ENCODE peak calls at places on chromosomes 2 and 18, in four cellular contexts. One of them, this sample, is unnamed.

GRCh38 chr2:71629273-71629672 is 175.9 kb downstream of the DYSF start:
- DNase-seq in D721Med: no peak
- DNase-seq in epithelial cell of proximal tubule: no peak
- DNase-seq in HFFc6: no peak
- DNase-seq in this sample: no peak

GRCh38 chr2:210558708-210559107 is 2.3 kb downstream of the CPS1 start:
- DNase-seq in D721Med: no peak
- DNase-seq in epithelial cell of proximal tubule: peak; percentile 25
- DNase-seq in HFFc6: no peak
- DNase-seq in this sample: no peak

GRCh38 chr2:60515751-60516226 is 37.7 kb downstream of the BCL11A start:
- DNase-seq in D721Med: no peak
- DNase-seq in epithelial cell of proximal tubule: no peak
- DNase-seq in HFFc6: peak; percentile 76
- DNase-seq in this sample: no peak

GRCh38 chr2:5495616-5496015 is 196.6 kb upstream of the SOX11 start:
- DNase-seq in D721Med: no peak
- DNase-seq in epithelial cell of proximal tubule: no peak
- DNase-seq in HFFc6: no peak
- DNase-seq in this sample: no peak

GRCh38 chr2:170509460-170510193 is 205.5 kb upstream of the SP5 start:
- DNase-seq in D721Med: no peak
- DNase-seq in epithelial cell of proximal tubule: no peak
- DNase-seq in HFFc6: no peak
- DNase-seq in this sample: no peak

GRCh38 chr18:27619906-27620305 is 434.8 kb upstream of the CHST9 start:
- DNase-seq in D721Med: no peak
- DNase-seq in epithelial cell of proximal tubule: no peak
- DNase-seq in HFFc6: no peak
- DNase-seq in this sample: no peak

GRCh38 chr2:226118471-226119429 is 680.9 kb downstream of the IRS1 start:
- DNase-seq in D721Med: no peak
- DNase-seq in epithelial cell of proximal tubule: peak; percentile 79
- DNase-seq in HFFc6: peak; percentile 85
- DNase-seq in this sample: no peak

GRCh38 chr18:7978834-7979233 is 411.7 kb downstream of the PTPRM start:
- DNase-seq in D721Med: no peak
- DNase-seq in epithelial cell of proximal tubule: no peak
- DNase-seq in HFFc6: no peak
- DNase-seq in this sample: no peak

GRCh38 chr2:231524477-231525247 is 5.6 kb downstream of the NMUR1 start:
- DNase-seq in D721Med: no peak
- DNase-seq in epithelial cell of proximal tubule: no peak
- DNase-seq in HFFc6: no peak
- DNase-seq in this sample: no peak

GRCh38 chr2:60439219-60439974 is 114.1 kb downstream of the BCL11A start:
- DNase-seq in D721Med: no peak
- DNase-seq in epithelial cell of proximal tubule: no peak
- DNase-seq in HFFc6: no peak
- DNase-seq in this sample: peak; percentile 39

GRCh38 chr18:45688834-45689233 is 35.1 kb upstream of the SLC14A1 start:
- DNase-seq in D721Med: no peak
- DNase-seq in epithelial cell of proximal tubule: no peak
- DNase-seq in HFFc6: no peak
- DNase-seq in this sample: no peak

GRCh38 chr2:102736174-102736606 is 25.6 kb upstream of the TMEM182 start:
- DNase-seq in D721Med: no peak
- DNase-seq in epithelial cell of proximal tubule: no peak
- DNase-seq in HFFc6: no peak
- DNase-seq in this sample: peak; percentile 22

GRCh38 chr2:98869868-98870267 is 66.2 kb downstream of the CRACDL start:
- DNase-seq in D721Med: no peak
- DNase-seq in epithelial cell of proximal tubule: no peak
- DNase-seq in HFFc6: no peak
- DNase-seq in this sample: no peak

GRCh38 chr18:36828630-36829361 is at the start of the genes KIAA1328 and TPGS2:
- DNase-seq in D721Med: peak; percentile 93
- DNase-seq in epithelial cell of proximal tubule: no peak
- DNase-seq in HFFc6: peak; percentile 82
- DNase-seq in this sample: peak; percentile 84

GRCh38 chr18:36828157-36828629 is 609 bp downstream of the TPGS2 start:
- DNase-seq in D721Med: no peak
- DNase-seq in epithelial cell of proximal tubule: no peak
- DNase-seq in HFFc6: peak; percentile 42
- DNase-seq in this sample: no peak

GRCh38 chr18:36831139-36831538 is 2.2 kb downstream of the KIAA1328 start:
- DNase-seq in D721Med: no peak
- DNase-seq in epithelial cell of proximal tubule: no peak
- DNase-seq in HFFc6: peak; percentile 46
- DNase-seq in this sample: no peak

GRCh38 chr18:36830141-36830495 is 1.2 kb downstream of the KIAA1328 start:
- DNase-seq in D721Med: no peak
- DNase-seq in epithelial cell of proximal tubule: no peak
- DNase-seq in HFFc6: no peak
- DNase-seq in this sample: no peak

GRCh38 chr18:36829362-36830140 is 624 bp downstream of the KIAA1328 start:
- DNase-seq in D721Med: no peak
- DNase-seq in epithelial cell of proximal tubule: no peak
- DNase-seq in HFFc6: peak; percentile 24
- DNase-seq in this sample: peak; percentile 43
- TF ChIP-seq CTCF in D721Med: no peak
- TF ChIP-seq CTCF in epithelial cell of proximal tubule: no peak
- TF ChIP-seq CTCF in HFFc6: peak; percentile 39
- TF ChIP-seq CTCF in this sample: no peak

GRCh38 chr2:74979844-74980243 is 21.4 kb downstream of the POLE4 start:
- DNase-seq in D721Med: no peak
- DNase-seq in epithelial cell of proximal tubule: no peak
- DNase-seq in HFFc6: no peak
- DNase-seq in this sample: no peak

GRCh38 chr2:74984017-74984416 is 25.6 kb downstream of the POLE4 start:
- DNase-seq in D721Med: no peak
- DNase-seq in epithelial cell of proximal tubule: no peak
- DNase-seq in HFFc6: no peak
- DNase-seq in this sample: no peak

GRCh38 chr2:74984947-74985637 is 26.6 kb downstream of the POLE4 start:
- DNase-seq in D721Med: no peak
- DNase-seq in epithelial cell of proximal tubule: no peak
- DNase-seq in HFFc6: no peak
- DNase-seq in this sample: no peak

GRCh38 chr2:74983606-74984005 is 25.2 kb downstream of the POLE4 start:
- DNase-seq in D721Med: no peak
- DNase-seq in epithelial cell of proximal tubule: no peak
- DNase-seq in HFFc6: no peak
- DNase-seq in this sample: no peak

GRCh38 chr2:74982581-74982980 is 24.1 kb downstream of the POLE4 start:
- DNase-seq in D721Med: no peak
- DNase-seq in epithelial cell of proximal tubule: no peak
- DNase-seq in HFFc6: peak; percentile 28
- DNase-seq in this sample: no peak
- TF ChIP-seq CTCF in D721Med: peak; percentile 29
- TF ChIP-seq CTCF in epithelial cell of proximal tubule: peak; percentile 43
- TF ChIP-seq CTCF in HFFc6: peak; percentile 65
- TF ChIP-seq CTCF in this sample: no peak

DNA sequence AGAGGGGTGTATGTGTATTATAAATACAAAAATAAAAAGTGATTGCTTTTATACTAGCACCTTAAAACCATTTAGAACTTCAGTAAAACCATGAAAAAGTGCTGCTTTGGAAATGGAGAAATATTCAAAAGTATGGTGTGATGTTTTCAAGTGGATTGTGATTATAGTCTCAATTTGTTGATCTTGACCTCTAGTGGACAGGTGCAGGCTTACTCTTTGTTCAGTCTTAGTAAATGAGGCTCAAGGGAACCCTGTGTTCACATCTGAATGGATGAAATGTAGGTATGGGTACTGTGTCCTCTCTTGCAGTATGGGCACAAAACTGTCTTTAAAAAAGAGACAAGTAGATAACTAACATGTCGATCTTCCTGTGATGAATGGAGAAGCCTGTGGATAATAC is 145.8 kb downstream of the MCFD2 start:
- DNase-seq in D721Med: no peak
- DNase-seq in epithelial cell of proximal tubule: no peak
- DNase-seq in HFFc6: no peak
- DNase-seq in this sample: no peak
- TF ChIP-seq CTCF in D721Med: no peak
- TF ChIP-seq CTCF in epithelial cell of proximal tubule: peak; percentile 42
- TF ChIP-seq CTCF in HFFc6: peak; percentile 43
- TF ChIP-seq CTCF in this sample: no peak

GRCh38 chr2:42493885-42494433 is at the start of gene KCNG3:
- DNase-seq in D721Med: no peak
- DNase-seq in epithelial cell of proximal tubule: no peak
- DNase-seq in HFFc6: no peak
- DNase-seq in this sample: peak; percentile 88

GRCh38 chr2:42494434-42495233 is 852 bp upstream of the KCNG3 start:
- DNase-seq in D721Med: no peak
- DNase-seq in epithelial cell of proximal tubule: peak; percentile 41
- DNase-seq in HFFc6: peak; percentile 58
- DNase-seq in this sample: peak; percentile 82

GRCh38 chr2:42495234-42495581 is 1.4 kb upstream of the KCNG3 start:
- DNase-seq in D721Med: no peak
- DNase-seq in epithelial cell of proximal tubule: no peak
- DNase-seq in HFFc6: no peak
- DNase-seq in this sample: no peak

GRCh38 chr2:42493468-42493884 is 306 bp downstream of the KCNG3 start:
- DNase-seq in D721Med: no peak
- DNase-seq in epithelial cell of proximal tubule: no peak
- DNase-seq in HFFc6: no peak
- DNase-seq in this sample: no peak

GRCh38 chr2:42495611-42496010 is 1.8 kb upstream of the KCNG3 start:
- DNase-seq in D721Med: no peak
- DNase-seq in epithelial cell of proximal tubule: no peak
- DNase-seq in HFFc6: no peak
- DNase-seq in this sample: no peak
- TF ChIP-seq CTCF in D721Med: no peak
- TF ChIP-seq CTCF in epithelial cell of proximal tubule: no peak
- TF ChIP-seq CTCF in HFFc6: no peak
- TF ChIP-seq CTCF in this sample: no peak

GRCh38 chr2:117921520-117921919 is 92.3 kb downstream of the CCDC93 start:
- DNase-seq in D721Med: no peak
- DNase-seq in epithelial cell of proximal tubule: no peak
- DNase-seq in HFFc6: no peak
- DNase-seq in this sample: no peak

GRCh38 chr2:117918608-117919007 is 95.3 kb downstream of the CCDC93 start:
- DNase-seq in D721Med: no peak
- DNase-seq in epithelial cell of proximal tubule: no peak
- DNase-seq in HFFc6: no peak
- DNase-seq in this sample: no peak

GRCh38 chr2:117917223-117917917 is 96.5 kb downstream of the CCDC93 start:
- DNase-seq in D721Med: no peak
- DNase-seq in epithelial cell of proximal tubule: peak; percentile 6
- DNase-seq in HFFc6: peak; percentile 23
- DNase-seq in this sample: no peak
- TF ChIP-seq CTCF in D721Med: no peak
- TF ChIP-seq CTCF in epithelial cell of proximal tubule: peak; percentile 68
- TF ChIP-seq CTCF in HFFc6: peak; percentile 72
- TF ChIP-seq CTCF in this sample: peak; percentile 19

DNA sequence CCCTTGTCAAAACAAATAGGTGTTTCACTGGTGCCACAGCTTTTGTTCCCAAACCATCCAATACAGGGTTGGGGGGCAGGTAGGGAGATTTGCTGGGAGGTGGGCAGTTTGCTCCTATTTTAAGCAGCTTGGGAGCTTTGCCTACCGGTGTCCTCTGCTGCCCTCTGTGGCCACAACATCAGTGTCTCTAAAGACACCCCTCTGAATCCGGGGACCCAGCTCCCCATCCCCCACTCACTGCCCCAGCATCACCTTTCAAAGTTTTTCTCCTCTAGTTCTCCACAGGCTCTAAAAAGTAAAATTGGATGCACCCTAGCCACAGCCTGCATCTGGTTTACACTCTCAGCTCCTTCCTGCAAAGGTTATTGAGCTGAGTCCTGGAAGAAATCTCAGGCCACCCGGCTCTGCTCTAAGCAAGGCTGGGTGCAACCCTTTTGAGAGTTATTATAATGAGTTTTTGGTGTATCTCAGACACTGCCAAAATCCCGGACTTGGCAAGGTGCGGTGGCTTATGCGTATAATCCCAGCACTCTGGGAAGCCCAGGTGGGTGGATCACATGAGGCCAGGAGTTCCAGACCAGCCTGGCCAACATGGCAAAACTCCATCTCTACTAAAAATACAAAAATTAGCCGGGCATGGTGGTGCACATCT is 2.9 kb upstream of the EPAS1 start:
- DNase-seq in D721Med: no peak
- DNase-seq in epithelial cell of proximal tubule: no peak
- DNase-seq in HFFc6: no peak
- DNase-seq in this sample: peak; percentile 39
- TF ChIP-seq CTCF in D721Med: peak; percentile 22
- TF ChIP-seq CTCF in epithelial cell of proximal tubule: peak; percentile 50
- TF ChIP-seq CTCF in HFFc6: peak; percentile 69
- TF ChIP-seq CTCF in this sample: peak; percentile 39